ENCODE peak calls at places on chromosomes 6 and 20, in ten cellular contexts. Y is AG04450, E is fibroblast of pulmonary artery, A is OCI-LY7, K is ovary, V is AG09309, O is WERI-Rb-1, J is neural progenitor cell, L is tibial nerve, Z is uterus. N is an unnamed sample.

GRCh38 chr6:144730088-144730640 is 445.0 kb downstream of the UTRN start:
- DNase-seq in J (no peak), V (no peak), L (no peak), E (no peak), Z (no peak), A (no peak), Y (no peak), K (no peak), O (no peak), N (no peak)

GRCh38 chr20:44326391-44327159 is 10.3 kb upstream of the R3HDML start:
- DNase-seq in J (peak), A (no peak), E (no peak), K (no peak), V (no peak), Z (no peak), L (no peak), O (no peak), Y (no peak), N (no peak)

GRCh38 chr20:8144282-8145245 is 12.5 kb downstream of the PLCB1 start:
- DNase-seq in V (peak), Z (no peak), K (no peak), L (no peak), J (no peak), Y (peak), A (no peak), O (no peak), E (peak), N (no peak)

GRCh38 chr20:62470003-62470402 is 5.8 kb downstream of the GATA5 start:
- DNase-seq in O (no peak), Z (peak), V (no peak), Y (no peak), E (no peak), J (no peak), K (no peak), L (no peak), A (no peak), N (no peak)

GRCh38 chr6:161866570-161866969 is 592.7 kb upstream of the AGPAT4 start:
- DNase-seq in J (no peak), V (no peak), Z (no peak), L (no peak), E (no peak), Y (no peak), A (no peak), K (no peak), O (no peak), N (no peak)

GRCh38 chr6:13591205-13591921 is 17.0 kb downstream of the SIRT5 start:
- DNase-seq in Y (no peak), O (no peak), A (no peak), L (no peak), K (no peak), J (no peak), V (no peak), E (no peak), Z (no peak), N (no peak)

GRCh38 chr6:85516168-85516567 is 66.3 kb downstream of the NT5E start:
- DNase-seq in V (peak), O (no peak), J (no peak), Y (no peak), L (no peak), K (no peak), A (no peak), Z (no peak), E (peak), N (no peak)

GRCh38 chr6:47663462-47664216 is 34.7 kb upstream of the ADGRF4 start:
- DNase-seq in A (no peak), V (no peak), O (no peak), Y (no peak), J (peak), E (no peak), Z (no peak), L (no peak), K (no peak), N (no peak)

GRCh38 chr6:33123732-33124524 is 48.1 kb downstream of the HLA-DPB1 start:
- DNase-seq in E (peak), O (peak), K (no peak), Y (no peak), L (no peak), V (no peak), J (peak), Z (no peak), A (peak), N (no peak)

GRCh38 chr6:92538296-92538695 is 881.1 kb downstream of the EPHA7 start:
- DNase-seq in Z (no peak), E (peak), A (no peak), K (no peak), L (no peak), J (no peak), O (no peak), Y (no peak), V (no peak), N (no peak)

GRCh38 chr20:23286346-23286745 is 64.2 kb upstream of the NXT1 start:
- DNase-seq in J (no peak), E (no peak), L (no peak), K (no peak), O (no peak), A (no peak), Y (no peak), Z (no peak), V (no peak), N (no peak)

GRCh38 chr6:110468696-110469095 is 7.7 kb downstream of the SLC22A16 start:
- DNase-seq in E (no peak), K (no peak), Z (no peak), V (no peak), A (no peak), O (no peak), L (no peak), J (no peak), Y (no peak), N (no peak)

GRCh38 chr20:43409041-43409913 is 48.4 kb upstream of the SRSF6 start:
- DNase-seq in V (peak), A (peak), O (peak), Z (no peak), Y (peak), J (peak), L (no peak), E (peak), K (no peak), N (no peak)

GRCh38 chr20:33897313-33897912 is 86.3 kb downstream of the CHMP4B start:
- DNase-seq in A (no peak), E (no peak), J (no peak), L (no peak), Y (no peak), O (no peak), V (no peak), K (no peak), Z (no peak), N (no peak)

GRCh38 chr6:38182426-38182825 is 362.9 kb downstream of the ZFAND3 start:
- DNase-seq in L (no peak), K (no peak), A (no peak), Z (no peak), O (peak), E (no peak), Y (no peak), J (no peak), V (no peak), N (no peak)

GRCh38 chr20:45423700-45424099 is 7.8 kb downstream of the PIGT start:
- DNase-seq in K (no peak), V (no peak), L (no peak), Z (no peak), A (no peak), J (no peak), E (no peak), O (no peak), Y (no peak), N (no peak)

DNA sequence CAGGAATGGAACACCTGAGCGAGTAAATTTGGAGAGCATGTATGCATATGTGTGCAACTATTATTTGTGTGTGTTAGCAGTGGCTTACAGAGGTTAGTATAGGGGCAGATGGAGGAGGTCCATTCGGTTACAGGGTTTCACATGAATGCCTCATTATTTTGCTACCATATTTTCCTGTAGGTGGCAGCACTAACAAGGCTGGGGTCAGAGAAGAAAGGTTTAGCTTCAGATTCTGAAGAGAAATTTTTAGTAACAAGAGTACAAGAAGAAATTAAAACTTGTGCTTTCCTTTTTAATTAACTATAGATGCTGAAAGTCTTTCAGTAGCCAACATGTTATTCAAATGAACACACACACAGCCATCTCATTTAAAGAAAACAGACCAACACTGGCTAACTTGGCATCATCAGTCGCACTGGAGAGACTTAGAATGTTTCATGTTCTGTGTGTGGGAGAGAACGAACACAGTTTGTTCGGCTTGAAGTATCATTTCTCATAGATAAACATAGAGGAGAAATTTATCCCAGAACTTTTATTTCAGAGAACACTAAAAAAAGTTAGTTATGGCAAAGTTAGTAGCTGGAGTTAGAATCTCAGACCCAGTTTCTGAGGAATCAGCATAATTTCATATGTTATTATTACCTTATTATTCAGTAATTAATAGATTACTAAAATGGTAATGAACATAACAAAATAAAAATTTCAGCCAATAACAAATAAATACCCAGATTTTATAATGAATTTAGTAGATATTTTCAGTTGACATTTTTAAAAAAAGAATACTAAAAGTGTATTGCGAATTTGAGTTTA is 314.0 kb upstream of the RSPO3 start:
- DNase-seq in V (no peak), Y (peak), E (peak), K (no peak), L (peak), O (peak), Z (peak), J (peak), A (peak), N (peak)
- TF ChIP-seq CTCF in V (peak), Y (peak), E (peak), K (no peak), L (peak), O (peak), Z (peak), J (peak), A (peak), N (peak)

GRCh38 chr20:24503352-24503931 is 34.0 kb downstream of the SYNDIG1 start:
- DNase-seq in L (no peak), A (no peak), K (no peak), J (no peak), Z (peak), Y (no peak), V (no peak), O (no peak), E (peak), N (no peak)
- TF ChIP-seq CTCF in L (no peak), A (no peak), K (no peak), J (no peak), Z (no peak), Y (no peak), V (no peak), O (no peak), E (no peak), N (no peak)

GRCh38 chr6:149470948-149471347 is 13.9 kb downstream of the ZC3H12D start:
- DNase-seq in O (no peak), J (no peak), Z (no peak), Y (no peak), L (no peak), V (no peak), K (no peak), A (peak), E (no peak), N (no peak)

GRCh38 chr6:149474108-149474935 is 10.5 kb downstream of the ZC3H12D start:
- DNase-seq in A (peak), V (no peak), Z (no peak), O (no peak), K (no peak), E (no peak), J (no peak), Y (no peak), L (no peak), N (no peak)

GRCh38 chr6:149472241-149472640 is 12.6 kb downstream of the ZC3H12D start:
- DNase-seq in J (no peak), E (no peak), L (no peak), O (no peak), K (no peak), V (no peak), Y (no peak), A (no peak), Z (no peak), N (no peak)

GRCh38 chr6:149471801-149472200 is 13.0 kb downstream of the ZC3H12D start:
- DNase-seq in Y (no peak), L (no peak), Z (no peak), O (no peak), K (no peak), J (no peak), V (no peak), E (no peak), A (no peak), N (no peak)

GRCh38 chr6:149473080-149474052 is 11.4 kb downstream of the ZC3H12D start:
- DNase-seq in K (no peak), Y (no peak), L (no peak), V (no peak), J (peak), A (peak), O (no peak), E (no peak), Z (no peak), N (no peak)
- TF ChIP-seq CTCF in K (no peak), Y (no peak), L (no peak), V (no peak), J (no peak), A (peak), O (no peak), E (no peak), Z (no peak), N (peak)

DNA sequence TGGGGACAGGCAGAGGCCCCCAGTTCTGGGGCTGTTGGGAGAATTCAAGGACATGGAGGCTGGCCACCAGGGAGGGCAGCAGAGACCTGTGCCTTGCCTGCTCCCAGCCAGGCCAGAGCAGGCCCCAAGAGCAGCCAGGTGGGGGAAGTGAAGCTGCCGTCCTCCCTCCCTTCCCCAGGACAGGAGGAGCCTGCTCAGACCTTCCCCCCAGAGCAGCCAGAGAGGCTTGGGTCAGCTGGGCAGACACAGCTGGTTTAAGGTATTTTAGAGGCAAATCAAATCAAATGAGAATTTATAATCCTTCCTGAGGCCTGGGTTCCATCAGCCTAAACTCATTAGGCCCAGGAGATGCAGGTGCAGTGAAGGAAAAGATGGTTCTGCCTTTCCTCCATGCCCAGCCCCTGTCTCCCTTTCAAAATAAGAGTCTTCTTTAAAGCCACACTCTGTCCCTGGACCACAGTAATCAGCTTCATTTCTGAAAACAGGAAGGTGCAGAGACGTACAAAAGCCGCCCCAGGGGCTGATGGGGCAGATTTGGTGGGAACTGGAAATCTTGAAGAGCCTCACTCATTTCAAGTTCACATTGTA is 21.7 kb downstream of the BMP7 start:
- DNase-seq in Z (no peak), Y (no peak), L (no peak), O (peak), A (peak), E (no peak), K (no peak), J (peak), V (no peak), N (no peak)
- TF ChIP-seq CTCF in Z (no peak), Y (no peak), L (no peak), O (peak), A (peak), E (no peak), K (no peak), J (peak), V (no peak), N (no peak)

DNA sequence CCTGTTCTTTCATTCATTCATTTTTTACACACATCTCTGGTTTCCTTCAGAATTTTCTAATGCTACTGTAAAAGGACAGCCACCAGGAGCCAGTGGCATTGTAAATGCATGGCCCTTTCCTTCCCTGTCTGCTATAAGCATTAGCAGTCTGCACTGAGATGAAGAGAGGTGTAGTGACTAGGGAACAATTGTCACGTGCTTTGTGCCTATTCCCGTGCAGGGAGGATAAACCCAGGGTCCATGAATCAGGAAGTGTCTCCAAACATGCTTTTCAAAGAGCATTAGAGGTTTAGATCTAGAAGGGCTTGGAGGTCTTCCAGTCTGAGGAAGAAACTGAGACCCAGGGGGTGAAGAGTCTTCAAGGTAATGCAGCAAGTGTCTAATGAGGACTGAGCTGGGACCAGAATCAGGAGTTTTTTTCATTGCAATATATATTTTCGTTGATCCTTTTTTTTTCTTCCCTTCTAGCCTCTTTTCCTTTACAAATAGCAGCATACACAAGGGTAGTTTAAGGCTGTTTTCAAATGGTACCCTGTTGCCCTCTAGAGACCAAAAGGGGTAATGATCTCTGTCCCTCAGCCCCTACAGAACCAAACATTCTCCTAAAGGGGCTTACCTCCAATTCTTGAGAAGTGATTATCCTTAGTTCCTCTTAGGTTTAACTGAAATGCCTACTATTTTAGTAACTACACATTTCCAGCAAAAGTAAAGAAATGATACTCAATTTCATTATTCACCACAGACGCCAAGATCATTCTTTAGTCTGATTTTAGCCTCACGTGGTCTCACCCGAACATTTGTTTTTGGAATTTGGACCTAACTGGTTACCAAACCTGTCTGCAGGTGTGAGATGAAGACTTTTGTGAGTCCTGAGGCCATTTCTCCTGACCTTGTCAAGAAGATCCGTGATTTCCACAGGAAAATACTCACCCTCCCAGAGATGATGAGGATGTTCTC is 6.6 kb downstream of the TRIM15 start:
- DNase-seq in J (peak), Y (peak), O (no peak), L (no peak), K (no peak), E (peak), Z (no peak), A (peak), V (peak), N (peak)
- TF ChIP-seq CTCF in J (peak), Y (peak), O (peak), L (peak), K (no peak), E (peak), Z (peak), A (peak), V (peak), N (peak)

DNA sequence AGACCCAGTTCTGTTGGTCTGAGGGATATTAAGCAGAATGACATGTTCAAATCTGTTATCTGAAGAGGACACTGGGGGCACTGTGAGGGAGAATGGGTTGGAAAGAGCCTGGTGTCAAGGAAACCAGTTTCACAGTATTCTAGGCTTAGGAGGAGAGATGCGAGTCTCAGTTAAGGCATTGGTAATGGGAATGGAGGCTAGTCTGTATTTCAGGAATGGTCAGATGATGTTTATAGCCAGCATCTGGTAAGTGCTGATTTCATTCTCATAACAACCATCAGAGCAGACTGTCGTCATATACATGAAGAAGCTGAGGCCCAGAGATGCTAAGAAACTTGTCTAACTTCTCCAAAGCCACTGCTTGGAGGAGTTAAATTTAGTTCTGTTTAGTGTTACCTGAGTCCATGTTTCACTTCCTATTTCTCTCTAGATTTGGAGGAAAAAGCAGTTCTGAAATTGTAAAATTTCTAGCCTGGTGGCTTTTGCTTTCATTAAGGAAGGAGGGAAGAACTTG is 242.0 kb downstream of the ARID1B start:
- DNase-seq in Z (no peak), Y (no peak), E (no peak), J (peak), A (peak), V (no peak), L (no peak), O (peak), K (no peak), N (peak)
- TF ChIP-seq CTCF in Z (no peak), Y (no peak), E (no peak), J (peak), A (peak), V (no peak), L (no peak), O (peak), K (no peak), N (no peak)

N was measured in GM13976.